ENCODE peak calls at places on chromosomes 3 and 15, in five cellular contexts. W is psoas muscle, E is ascending aorta, C is sigmoid colon, D is SK-N-SH. B is an unnamed sample. For H3K4me1, the result is how much of the 10 kb centered on the place peaks cover.

GRCh38 chr15:100253640-100254039 is 88.1 kb downstream of the ADAMTS17 start:
- DNase-seq in W (no peak), E (peak), C (no peak), D (no peak), B (no peak)

GRCh38 chr3:100205161-100205560 is 55.6 kb upstream of the TBC1D23 start:
- DNase-seq in W (no peak), E (no peak), C (no peak), D (no peak), B (no peak)

GRCh38 chr15:79115461-79115860 is 24.9 kb upstream of the RASGRF1 start:
- DNase-seq in W (no peak), E (no peak), C (no peak), D (no peak), B (no peak)

GRCh38 chr3:187945374-187945773 is 200.1 kb upstream of the BCL6 start:
- DNase-seq in W (no peak), E (no peak), C (no peak), D (no peak), B (no peak)

GRCh38 chr15:63901912-63902670 is 68.3 kb upstream of the HERC1 start:
- DNase-seq in W (no peak), E (no peak), C (no peak), D (no peak), B (no peak)

GRCh38 chr3:125045965-125046364 is 9.8 kb downstream of the HEG1 start:
- DNase-seq in W (no peak), E (peak), C (no peak), D (no peak), B (no peak)

GRCh38 chr3:117898722-117899121 is 1135.9 kb downstream of the IGSF11 start:
- DNase-seq in W (no peak), E (no peak), C (no peak), D (no peak), B (no peak)

GRCh38 chr3:127209840-127210653 is 17.1 kb downstream of the PRR23E start:
- DNase-seq in W (no peak), E (no peak), C (peak), D (peak), B (no peak)

GRCh38 chr3:37542772-37543449 is 318.8 kb upstream of the CTDSPL start:
- DNase-seq in W (no peak), E (no peak), C (no peak), D (no peak), B (no peak)

GRCh38 chr3:47781326-47781684 is 388 bp downstream of the SMARCC1 start:
- DNase-seq in W (peak), E (peak), C (peak), D (peak), B (no peak)

GRCh38 chr3:141012571-141012970 is 38.6 kb upstream of the SPSB4 start:
- DNase-seq in W (no peak), E (no peak), C (no peak), D (no peak), B (no peak)

GRCh38 chr15:101570238-101570637 is 80.7 kb upstream of the PCSK6 start:
- DNase-seq in W (no peak), E (no peak), C (no peak), D (no peak), B (no peak)

GRCh38 chr3:188449421-188449820 is 295.5 kb downstream of the LPP start:
- DNase-seq in W (no peak), E (no peak), C (no peak), D (no peak), B (no peak)

GRCh38 chr3:28476194-28476593 is 127.6 kb upstream of the AZI2 start:
- DNase-seq in W (no peak), E (no peak), C (no peak), D (peak), B (no peak)

GRCh38 chr15:69997701-69998273 is 99.9 kb downstream of the TLE3 start:
- DNase-seq in W (peak), E (peak), C (no peak), D (no peak), B (no peak)

GRCh38 chr15:39580630-39581500 is at the start of gene THBS1:
- DNase-seq in W (peak), E (peak), C (peak), D (peak), B (peak)

GRCh38 chr15:71588746-71589145 is 221.6 kb upstream of the NR2E3 start:
- DNase-seq in W (no peak), E (no peak), C (no peak), D (no peak), B (no peak)

GRCh38 chr3:149954812-149955211 is 15.9 kb downstream of the PFN2 start:
- DNase-seq in W (no peak), E (no peak), C (no peak), D (peak), B (no peak)

GRCh38 chr3:149949181-149949580 is 21.5 kb downstream of the PFN2 start:
- DNase-seq in W (no peak), E (no peak), C (no peak), D (no peak), B (no peak)
- H3K4me1 ChIP-seq in W (under half), E (under half), C (under half), D (under half), B (under half)

GRCh38 chr15:77548608-77549551 is 83.8 kb downstream of the LINGO1 start:
- DNase-seq in W (no peak), E (no peak), C (no peak), D (no peak), B (no peak)
- TF ChIP-seq CTCF in W (no peak), E (no peak), C (no peak), D (no peak), B (no peak)

GRCh38 chr3:157156844-157157635 is 2.9 kb downstream of the CCNL1 start:
- DNase-seq in W (no peak), E (no peak), C (no peak), D (no peak), B (no peak)

GRCh38 chr3:157157836-157158235 is 2.1 kb downstream of the CCNL1 start:
- DNase-seq in W (no peak), E (no peak), C (no peak), D (no peak), B (no peak)

GRCh38 chr3:157160652-157161480 is 919 bp upstream of the CCNL1 start:
- DNase-seq in W (peak), E (peak), C (peak), D (peak), B (peak)

GRCh38 chr3:157159762-157160651 is at the start of gene CCNL1:
- DNase-seq in W (peak), E (peak), C (peak), D (peak), B (peak)

GRCh38 chr3:157159037-157159761 is 748 bp downstream of the CCNL1 start:
- DNase-seq in W (peak), E (peak), C (peak), D (peak), B (no peak)
- H3K4me1 ChIP-seq in W (half or more), E (under half), C (half or more), D (under half), B (half or more)

DNA sequence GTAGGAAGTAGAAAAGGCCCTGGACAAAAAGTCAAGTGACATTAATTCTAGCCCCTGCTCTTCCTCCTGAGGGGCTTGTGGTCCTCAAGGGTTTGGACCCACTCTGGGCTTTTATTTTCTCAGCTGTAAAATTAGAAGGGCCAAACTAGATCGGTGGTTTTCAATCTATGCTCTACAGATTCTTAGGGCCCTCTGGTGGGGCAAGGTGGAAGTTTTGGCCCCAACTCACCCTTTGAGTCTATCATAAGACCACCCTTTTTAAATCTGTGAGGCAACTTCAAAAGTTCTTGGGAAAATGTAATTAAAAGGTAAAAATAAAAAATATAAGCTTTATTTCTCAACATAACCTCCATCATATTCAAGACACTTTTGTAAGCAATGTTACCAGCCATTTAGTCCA is 25.6 kb upstream of the CFAP161 start:
- DNase-seq in W (no peak), E (no peak), C (no peak), D (peak), B (no peak)
- TF ChIP-seq CTCF in W (peak), E (no peak), C (no peak), D (peak), B (peak)

GRCh38 chr3:42658091-42658770 is 4.7 kb downstream of the ZBTB47 start:
- DNase-seq in W (no peak), E (no peak), C (peak), D (no peak), B (no peak)
- H3K4me1 ChIP-seq in W (half or more), E (under half), C (half or more), D (under half), B (half or more)

GRCh38 chr3:134449277-134449676 is 36.5 kb downstream of the ANAPC13 start:
- DNase-seq in W (no peak), E (no peak), C (no peak), D (peak), B (no peak)
- TF ChIP-seq CTCF in W (peak), E (peak), C (no peak), D (peak), B (peak)

DNA sequence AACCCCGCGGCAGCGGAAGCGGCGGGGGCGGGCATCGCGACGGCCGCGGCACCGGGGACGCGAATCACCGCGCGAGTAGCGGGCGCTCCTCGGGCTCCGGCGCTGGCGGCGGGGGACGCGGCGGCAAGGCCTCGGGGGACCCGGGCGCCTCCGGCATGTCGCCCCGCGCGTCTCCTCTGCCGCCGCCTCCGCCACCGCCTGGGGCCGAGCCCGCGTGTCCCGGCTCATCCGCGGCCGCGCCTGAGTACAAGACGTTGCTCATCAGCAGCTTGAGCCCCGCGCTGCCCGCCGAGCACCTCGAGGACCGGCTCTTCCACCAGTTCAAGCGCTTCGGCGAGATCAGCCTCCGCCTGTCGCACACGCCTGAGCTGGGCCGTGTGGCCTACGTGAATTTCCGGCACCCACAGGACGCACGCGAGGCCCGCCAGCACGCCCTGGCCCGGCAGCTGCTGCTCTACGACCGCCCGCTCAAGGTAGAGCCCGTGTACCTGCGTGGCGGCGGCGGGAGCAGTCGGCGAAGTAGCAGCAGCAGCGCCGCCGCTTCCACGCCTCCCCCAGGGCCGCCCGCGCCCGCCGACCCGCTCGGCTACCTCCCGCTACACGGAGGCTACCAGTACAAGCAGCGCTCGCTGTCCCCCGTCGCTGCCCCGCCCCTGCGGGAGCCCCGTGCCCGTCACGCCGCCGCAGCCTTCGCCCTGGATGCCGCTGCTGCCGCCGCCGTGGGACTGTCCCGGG is 648 bp downstream of the RBM15B start:
- DNase-seq in W (peak), E (no peak), C (no peak), D (peak), B (no peak)
- H3K4me1 ChIP-seq in W (under half), E (under half), C (under half), D (half or more), B (half or more)

GRCh38 chr3:25442486-25442885 is 14.4 kb downstream of the RARB start:
- DNase-seq in W (no peak), E (no peak), C (no peak), D (no peak), B (no peak)

GRCh38 chr3:25438791-25439555 is 10.9 kb downstream of the RARB start:
- DNase-seq in W (no peak), E (no peak), C (no peak), D (no peak), B (no peak)

GRCh38 chr3:25437953-25438352 is 9.9 kb downstream of the RARB start:
- DNase-seq in W (no peak), E (no peak), C (no peak), D (no peak), B (no peak)

GRCh38 chr3:25444273-25444672 is 16.2 kb downstream of the RARB start:
- DNase-seq in W (no peak), E (no peak), C (no peak), D (peak), B (no peak)

GRCh38 chr3:25441234-25441856 is 13.3 kb downstream of the RARB start:
- DNase-seq in W (peak), E (no peak), C (no peak), D (no peak), B (no peak)
- TF ChIP-seq CTCF in W (peak), E (peak), C (peak), D (peak), B (peak)

B was measured in esophagus squamous epithelium.